ENCODE peak calls at places on chromosome 20, in five cellular contexts. S, L, A, U and X are unnamed samples.

GRCh38 chr20:48984575-48985219 is 61.4 kb upstream of the CSE1L start:
- DNase-seq in S (no peak), L (no peak), A (no peak), U (no peak), X (no peak)

GRCh38 chr20:10857362-10858070 is 183.7 kb upstream of the JAG1 start:
- DNase-seq in S (no peak), L (no peak), A (peak; percentile 51), U (peak; percentile 30), X (no peak)

GRCh38 chr20:62651285-62652021 is 9.2 kb downstream of the SLCO4A1 start:
- DNase-seq in S (no peak), L (no peak), A (peak; percentile 47), U (peak; percentile 80), X (peak; percentile 91)

GRCh38 chr20:63955281-63955845 is 853 bp downstream of the UCKL1 start:
- DNase-seq in S (peak; percentile 64), L (no peak), A (peak; percentile 72), U (peak; percentile 62), X (peak; percentile 54)

GRCh38 chr20:25084616-25085187 is 2.8 kb upstream of the VSX1 start:
- DNase-seq in S (peak; percentile 16), L (no peak), A (peak; percentile 23), U (no peak), X (no peak)

GRCh38 chr20:23118144-23118543 is 32.0 kb upstream of the CD93 start:
- DNase-seq in S (no peak), L (no peak), A (no peak), U (no peak), X (no peak)

GRCh38 chr20:32518593-32519366 is 66.4 kb downstream of the NOL4L start:
- DNase-seq in S (no peak), L (no peak), A (no peak), U (no peak), X (no peak)

GRCh38 chr20:34542439-34542838 is 16.1 kb upstream of the MAP1LC3A start:
- DNase-seq in S (no peak), L (no peak), A (no peak), U (no peak), X (no peak)

GRCh38 chr20:59331721-59332329 is 31.4 kb downstream of the EDN3 start:
- DNase-seq in S (no peak), L (no peak), A (no peak), U (no peak), X (no peak)

GRCh38 chr20:57685134-57685851 is 24.5 kb downstream of the PMEPA1 start:
- DNase-seq in S (no peak), L (no peak), A (no peak), U (no peak), X (no peak)

GRCh38 chr20:62576815-62577214 is 65.5 kb upstream of the SLCO4A1 start:
- DNase-seq in S (peak; percentile 70), L (no peak), A (peak; percentile 55), U (no peak), X (no peak)

GRCh38 chr20:309841-310644 is 12.7 kb downstream of the ZCCHC3 start:
- DNase-seq in S (peak; percentile 97), L (peak; percentile 96), A (peak; percentile 100), U (peak; percentile 99), X (peak; percentile 66)